ENCODE peak calls at places on chromosome 14, in six cellular contexts. P, B, W, K, J and I are unnamed samples.

GRCh38 chr14:90467501-90467900 is 70.7 kb downstream of the CALM1 start:
- DNase-seq in P (no peak), B (no peak), K (no peak), J (no peak), W (no peak), I (no peak)

GRCh38 chr14:92500491-92500941 is 13.1 kb upstream of the RIN3 start:
- DNase-seq in P (no peak), K (no peak), W (no peak), J (no peak), B (no peak), I (no peak)

GRCh38 chr14:91919814-91920213 is 27.7 kb downstream of the FBLN5 start:
- DNase-seq in P (no peak), W (no peak), J (no peak), K (no peak), B (peak; percentile 63), I (no peak)

GRCh38 chr14:99612065-99612736 is 8.2 kb upstream of the CCDC85C start:
- DNase-seq in K (peak; percentile 56), B (no peak), J (peak; percentile 44), P (no peak), W (no peak), I (no peak)

GRCh38 chr14:99733551-99734405 is 49.7 kb downstream of the CYP46A1 start:
- DNase-seq in K (no peak), J (peak; percentile 22), B (no peak), P (no peak), W (peak; percentile 37), I (no peak)

GRCh38 chr14:61625171-61625570 is 70.1 kb upstream of the HIF1A start:
- DNase-seq in P (peak; percentile 23), J (no peak), B (peak; percentile 52), W (no peak), K (no peak), I (no peak)

GRCh38 chr14:73524493-73524892 is 12.4 kb upstream of the ACOT1 start:
- DNase-seq in W (no peak), P (no peak), B (no peak), K (peak; percentile 48), J (no peak), I (no peak)

GRCh38 chr14:71355324-71356201 is 448.3 kb downstream of the PCNX1 start:
- DNase-seq in B (peak; percentile 68), J (peak; percentile 43), W (peak; percentile 46), K (peak; percentile 53), P (no peak), I (no peak)

GRCh38 chr14:58738189-58738836 is 100.6 kb downstream of the DACT1 start:
- DNase-seq in B (peak; percentile 96), K (no peak), P (peak; percentile 50), J (no peak), W (no peak), I (no peak)

GRCh38 chr14:99726538-99727095 is 42.5 kb downstream of the CYP46A1 start:
- DNase-seq in K (peak; percentile 14), J (peak; percentile 1), W (peak; percentile 30), P (no peak), B (no peak), I (no peak)

GRCh38 chr14:54001189-54001878 is 44.7 kb upstream of the BMP4 start:
- DNase-seq in B (no peak), W (no peak), J (peak; percentile 7), P (peak; percentile 22), K (no peak), I (no peak)

GRCh38 chr14:54570651-54571415 is 3.9 kb downstream of the SAMD4A start:
- DNase-seq in K (no peak), J (no peak), W (no peak), P (peak; percentile 36), B (peak; percentile 95), I (no peak)

GRCh38 chr14:29752221-29752923 is 175.3 kb downstream of the PRKD1 start:
- DNase-seq in K (no peak), P (no peak), W (no peak), B (no peak), J (no peak), I (no peak)

GRCh38 chr14:73264896-73265720 is 27.8 kb downstream of the PAPLN start:
- DNase-seq in P (no peak), B (no peak), W (no peak), J (no peak), K (no peak), I (no peak)

GRCh38 chr14:70188608-70189540 is at the start of gene SLC8A3:
- DNase-seq in P (peak; percentile 40), B (peak; percentile 37), K (peak; percentile 26), J (peak; percentile 38), W (no peak), I (peak; percentile 56)

GRCh38 chr14:63454863-63455622 is 88.1 kb downstream of the PPP2R5E start:
- DNase-seq in K (peak; percentile 30), B (peak; percentile 54), P (no peak), J (peak; percentile 61), W (no peak), I (no peak)

DNA sequence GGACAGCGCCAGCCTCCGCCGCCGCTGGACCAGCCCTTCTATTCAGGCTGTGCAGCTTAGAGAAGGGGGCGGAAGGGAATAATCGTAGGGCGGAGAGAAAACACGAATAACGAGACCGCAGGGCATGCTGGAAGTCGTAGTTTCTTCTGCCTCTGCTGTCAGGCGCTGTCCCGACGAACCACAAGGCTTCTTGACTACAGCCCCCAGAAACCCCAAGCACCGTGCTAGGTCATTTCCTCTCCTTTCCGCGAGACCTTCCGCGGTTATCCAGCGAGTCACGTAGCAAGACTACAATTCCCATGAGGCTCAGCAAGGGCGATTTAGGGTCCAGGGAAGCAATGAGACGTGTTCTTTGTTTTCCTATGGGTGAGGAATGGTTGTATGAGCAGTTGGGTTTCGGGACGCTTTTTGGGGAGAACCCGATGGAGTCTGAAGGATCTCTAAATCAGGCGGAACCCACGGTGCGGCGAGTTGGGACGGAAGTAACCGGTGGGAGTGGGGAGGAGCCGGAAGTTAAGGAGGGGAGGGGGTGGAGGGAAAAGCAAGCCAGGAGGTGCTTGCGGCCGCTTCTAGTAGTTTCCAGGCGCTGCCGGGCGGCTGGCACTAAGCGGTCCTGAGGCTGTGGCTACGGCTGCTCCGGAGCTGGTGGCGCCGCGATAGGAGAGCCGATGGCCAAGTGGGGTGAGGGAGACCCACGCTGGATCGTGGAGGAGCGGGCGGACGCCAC is at the start of the genes AHSA1 and VIPAS39:
- DNase-seq in J (peak; percentile 97), K (peak; percentile 95), B (peak; percentile 99), P (peak; percentile 99), W (peak; percentile 92), I (peak; percentile 81)
- TF ChIP-seq POLR2A in J (peak; percentile 84), K (no peak), B (peak; percentile 88), P (peak; percentile 92), W (peak; percentile 62), I (peak; percentile 75)

DNA sequence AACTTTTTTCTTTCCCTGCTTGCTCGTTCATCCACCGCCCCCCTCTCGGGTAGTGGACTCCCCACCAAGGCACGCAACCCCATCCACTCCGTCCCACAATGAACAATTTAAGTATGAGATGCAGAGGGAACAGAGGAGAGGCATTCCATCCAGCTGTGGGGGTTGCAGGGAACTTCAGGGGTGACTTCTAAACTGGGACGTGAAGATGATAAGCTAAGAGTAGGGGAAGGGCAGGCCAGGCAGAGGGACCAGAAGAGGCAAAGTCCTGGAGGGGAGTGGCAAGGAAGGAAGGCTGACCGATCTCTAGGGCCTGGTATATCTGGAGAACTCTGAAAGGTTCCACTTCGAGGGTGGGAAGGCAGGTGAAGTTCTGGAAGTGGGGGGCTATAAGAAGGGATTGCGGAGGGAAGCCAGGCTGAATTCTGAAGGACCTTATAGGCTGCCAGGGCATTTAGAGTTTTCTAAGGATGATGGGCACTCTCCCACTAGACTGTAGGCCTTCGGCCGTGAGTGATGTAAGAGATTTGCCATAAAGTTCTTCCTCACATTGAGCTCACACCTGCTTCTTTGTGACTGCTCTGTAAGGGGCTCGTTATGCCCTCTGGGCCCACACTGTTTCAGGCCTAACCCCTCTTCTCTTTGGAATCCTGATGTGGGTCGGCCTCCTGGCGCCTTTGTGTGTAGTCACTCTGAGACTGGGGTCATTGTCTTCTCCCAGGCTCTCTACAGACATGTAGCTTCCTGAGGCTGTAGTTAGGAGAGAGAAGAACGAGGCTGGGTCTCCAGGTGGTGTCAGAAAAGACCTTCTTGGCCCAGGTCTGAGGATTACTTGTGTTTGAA is 12.1 kb downstream of the NFATC4 start:
- DNase-seq in B (no peak), W (no peak), J (no peak), P (no peak), K (peak; percentile 16), I (no peak)
- TF ChIP-seq POLR2A in B (no peak), W (no peak), J (no peak), P (no peak), K (no peak), I (no peak)

DNA sequence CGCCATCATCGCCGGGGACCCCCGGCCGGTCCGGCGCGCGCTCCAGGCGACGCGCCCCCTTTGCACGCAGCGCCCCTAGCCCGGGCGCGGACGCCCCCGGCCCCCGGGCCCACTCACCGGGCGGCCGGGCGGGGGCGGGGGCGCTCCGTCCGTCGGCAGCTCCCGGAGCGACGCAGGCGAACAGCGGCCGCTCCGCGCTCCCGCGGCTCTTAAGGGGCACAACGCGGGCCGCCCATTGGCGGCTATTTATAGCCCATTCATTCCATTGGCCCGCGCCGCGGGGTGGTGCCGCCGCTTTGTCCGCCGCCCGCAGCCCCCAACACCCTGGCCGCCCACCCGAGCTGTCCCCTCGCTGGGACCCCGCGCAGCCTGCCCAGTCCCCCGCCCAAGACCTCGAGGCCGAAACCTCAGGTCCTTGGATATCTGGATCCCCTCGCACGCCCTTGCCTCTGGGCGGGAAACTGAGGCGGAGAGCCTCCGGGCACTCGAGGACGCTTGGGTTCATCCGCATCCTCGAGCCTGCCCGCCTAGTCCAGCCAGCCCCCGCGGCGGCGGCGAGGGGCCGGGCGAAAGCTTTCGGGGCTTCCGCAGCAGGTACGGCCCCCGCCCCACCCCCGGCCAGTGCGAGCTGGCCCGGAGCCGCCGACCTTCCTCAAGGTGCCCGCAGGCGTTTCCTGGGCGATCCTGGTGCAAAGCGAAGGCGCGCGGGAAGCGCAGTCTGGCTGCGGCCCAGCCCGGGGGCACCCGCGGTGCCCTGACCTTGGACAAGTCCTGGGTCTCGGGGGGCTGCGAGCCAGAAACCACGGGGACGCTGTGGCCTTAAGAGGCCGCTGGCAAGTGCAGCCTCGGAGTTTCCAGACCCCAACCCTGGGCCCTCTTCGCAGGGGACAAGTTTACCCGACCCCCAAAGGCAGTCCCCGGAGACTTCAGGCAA is at the start of gene CKB:
- DNase-seq in B (peak; percentile 45), J (peak; percentile 72), W (peak; percentile 88), P (peak; percentile 72), K (peak; percentile 79), I (no peak)
- TF ChIP-seq POLR2A in B (peak; percentile 88), J (no peak), W (peak; percentile 69), P (peak; percentile 70), K (no peak), I (no peak)

GRCh38 chr14:102508774-102509743 is 517 bp downstream of the ANKRD9 start:
- DNase-seq in P (peak; percentile 40), B (peak; percentile 41), W (peak; percentile 82), J (peak; percentile 68), K (peak; percentile 69), I (no peak)
- TF ChIP-seq POLR2A in P (no peak), B (no peak), W (no peak), J (peak; percentile 30), K (no peak), I (no peak)